ENCODE peak calls at places on chromosomes 6 and 20, in four cellular contexts. One of them, this sample, is unnamed.

GRCh38 chr6:135983093-135983492 is 131.6 kb downstream of the PDE7B start:
- DNase-seq in psoas muscle: no peak
- DNase-seq in EL: no peak
- DNase-seq in neural crest cell: no peak
- DNase-seq in this sample: no peak

GRCh38 chr20:25859649-25860530 is 163.2 kb upstream of the ZNF337 start:
- DNase-seq in psoas muscle: peak; percentile 78
- DNase-seq in EL: peak; percentile 74
- DNase-seq in neural crest cell: peak; percentile 58
- DNase-seq in this sample: peak; percentile 33

GRCh38 chr6:117493470-117493869 is 11.0 kb downstream of the DCBLD1 start:
- DNase-seq in psoas muscle: no peak
- DNase-seq in EL: no peak
- DNase-seq in neural crest cell: no peak
- DNase-seq in this sample: no peak

GRCh38 chr6:93562566-93562965 is 143.2 kb upstream of the EPHA7 start:
- DNase-seq in psoas muscle: no peak
- DNase-seq in EL: no peak
- DNase-seq in neural crest cell: no peak
- DNase-seq in this sample: no peak

GRCh38 chr6:130900913-130901312 is 73.7 kb downstream of the SMLR1 start:
- DNase-seq in psoas muscle: peak; percentile 65
- DNase-seq in EL: peak; percentile 88
- DNase-seq in neural crest cell: no peak
- DNase-seq in this sample: peak; percentile 22

GRCh38 chr6:163356324-163356723 is 58.2 kb upstream of the QKI start:
- DNase-seq in psoas muscle: peak; percentile 71
- DNase-seq in EL: peak; percentile 77
- DNase-seq in neural crest cell: no peak
- DNase-seq in this sample: no peak

GRCh38 chr6:90458353-90459224 is 128.3 kb downstream of the MAP3K7 start:
- DNase-seq in psoas muscle: no peak
- DNase-seq in EL: peak; percentile 13
- DNase-seq in neural crest cell: no peak
- DNase-seq in this sample: no peak

GRCh38 chr6:158571826-158572652 is 12.1 kb downstream of the TMEM181 start:
- DNase-seq in psoas muscle: no peak
- DNase-seq in EL: no peak
- DNase-seq in neural crest cell: no peak
- DNase-seq in this sample: no peak

GRCh38 chr6:1162367-1163275 is 149.3 kb upstream of the FOXQ1 start:
- DNase-seq in psoas muscle: no peak
- DNase-seq in EL: peak; percentile 15
- DNase-seq in neural crest cell: no peak
- DNase-seq in this sample: no peak

GRCh38 chr6:105867280-105867679 is 218.9 kb upstream of the PRDM1 start:
- DNase-seq in psoas muscle: no peak
- DNase-seq in EL: no peak
- DNase-seq in neural crest cell: no peak
- DNase-seq in this sample: no peak

GRCh38 chr6:156474507-156475120 is 302.6 kb upstream of the ARID1B start:
- DNase-seq in psoas muscle: no peak
- DNase-seq in EL: no peak
- DNase-seq in neural crest cell: no peak
- DNase-seq in this sample: no peak

GRCh38 chr6:1871936-1872335 is 262.2 kb downstream of the FOXC1 start:
- DNase-seq in psoas muscle: peak; percentile 22
- DNase-seq in EL: no peak
- DNase-seq in neural crest cell: no peak
- DNase-seq in this sample: no peak

GRCh38 chr6:19312291-19312978 is 524.7 kb upstream of the ID4 start:
- DNase-seq in psoas muscle: no peak
- DNase-seq in EL: no peak
- DNase-seq in neural crest cell: peak; percentile 48
- DNase-seq in this sample: no peak

GRCh38 chr20:24781061-24781980 is 167.7 kb upstream of the CST7 start:
- DNase-seq in psoas muscle: no peak
- DNase-seq in EL: peak; percentile 21
- DNase-seq in neural crest cell: no peak
- DNase-seq in this sample: no peak

GRCh38 chr6:74357329-74357728 is 661.3 kb downstream of the CD109 start:
- DNase-seq in psoas muscle: no peak
- DNase-seq in EL: peak; percentile 53
- DNase-seq in neural crest cell: no peak
- DNase-seq in this sample: no peak